ENCODE peak calls at places on chromosome 16, in nine cellular contexts. One of them, this sample, is unnamed.

GRCh38 chr16:53282975-53283946 is 151.0 kb upstream of the RBL2 start:
- DNase-seq in T-helper 9 cell: no peak
- DNase-seq in MCF 10A: peak
- DNase-seq in posterior vena cava: no peak
- DNase-seq in activated naive CD4-positive, alpha-beta T cell: no peak
- DNase-seq in activated T-helper 2 cell treated with anti-CD3 and anti-CD28 coated beads, Interferon-gamma antibody, Interleukin-2, Interleukin-4, amounts not matched to agents 10 μg/mL and 5 μg/mL and 100 μg/mL, durations not matched to agents 14 hours and 24 hours and 36 hours: no peak
- DNase-seq in AG09319: no peak
- DNase-seq in stimulated activated CD4-positive, alpha-beta T cell treated with anti-CD3 and anti-CD28 coated beads, Interleukin-4, amount 100 ng/mL, for 4 hours: no peak
- DNase-seq in brain pericyte: peak
- DNase-seq in this sample: no peak

GRCh38 chr16:27310576-27311448 is 3.0 kb upstream of the IL4R start:
- DNase-seq in T-helper 9 cell: no peak
- DNase-seq in MCF 10A: no peak
- DNase-seq in posterior vena cava: peak
- DNase-seq in activated naive CD4-positive, alpha-beta T cell: no peak
- DNase-seq in activated T-helper 2 cell treated with anti-CD3 and anti-CD28 coated beads, Interferon-gamma antibody, Interleukin-2, Interleukin-4, amounts not matched to agents 10 μg/mL and 5 μg/mL and 100 μg/mL, durations not matched to agents 14 hours and 24 hours and 36 hours: no peak
- DNase-seq in AG09319: no peak
- DNase-seq in stimulated activated CD4-positive, alpha-beta T cell treated with anti-CD3 and anti-CD28 coated beads, Interleukin-4, amount 100 ng/mL, for 4 hours: no peak
- DNase-seq in brain pericyte: no peak
- DNase-seq in this sample: no peak

GRCh38 chr16:2420035-2420434 is 9.2 kb upstream of the CCNF start:
- DNase-seq in T-helper 9 cell: no peak
- DNase-seq in MCF 10A: no peak
- DNase-seq in posterior vena cava: no peak
- DNase-seq in activated naive CD4-positive, alpha-beta T cell: no peak
- DNase-seq in activated T-helper 2 cell treated with anti-CD3 and anti-CD28 coated beads, Interferon-gamma antibody, Interleukin-2, Interleukin-4, amounts not matched to agents 10 μg/mL and 5 μg/mL and 100 μg/mL, durations not matched to agents 14 hours and 24 hours and 36 hours: no peak
- DNase-seq in AG09319: no peak
- DNase-seq in stimulated activated CD4-positive, alpha-beta T cell treated with anti-CD3 and anti-CD28 coated beads, Interleukin-4, amount 100 ng/mL, for 4 hours: no peak
- DNase-seq in brain pericyte: no peak
- DNase-seq in this sample: no peak

GRCh38 chr16:6687593-6687992 is 645.1 kb upstream of the RBFOX1 start:
- DNase-seq in T-helper 9 cell: no peak
- DNase-seq in MCF 10A: no peak
- DNase-seq in posterior vena cava: no peak
- DNase-seq in activated naive CD4-positive, alpha-beta T cell: no peak
- DNase-seq in activated T-helper 2 cell treated with anti-CD3 and anti-CD28 coated beads, Interferon-gamma antibody, Interleukin-2, Interleukin-4, amounts not matched to agents 10 μg/mL and 5 μg/mL and 100 μg/mL, durations not matched to agents 14 hours and 24 hours and 36 hours: no peak
- DNase-seq in AG09319: no peak
- DNase-seq in stimulated activated CD4-positive, alpha-beta T cell treated with anti-CD3 and anti-CD28 coated beads, Interleukin-4, amount 100 ng/mL, for 4 hours: no peak
- DNase-seq in brain pericyte: no peak
- DNase-seq in this sample: no peak

GRCh38 chr16:85259831-85260165 is 147.5 kb upstream of the CIBAR2 start:
- DNase-seq in T-helper 9 cell: no peak
- DNase-seq in MCF 10A: no peak
- DNase-seq in posterior vena cava: no peak
- DNase-seq in activated naive CD4-positive, alpha-beta T cell: no peak
- DNase-seq in activated T-helper 2 cell treated with anti-CD3 and anti-CD28 coated beads, Interferon-gamma antibody, Interleukin-2, Interleukin-4, amounts not matched to agents 10 μg/mL and 5 μg/mL and 100 μg/mL, durations not matched to agents 14 hours and 24 hours and 36 hours: no peak
- DNase-seq in AG09319: no peak
- DNase-seq in stimulated activated CD4-positive, alpha-beta T cell treated with anti-CD3 and anti-CD28 coated beads, Interleukin-4, amount 100 ng/mL, for 4 hours: no peak
- DNase-seq in brain pericyte: no peak
- DNase-seq in this sample: no peak

GRCh38 chr16:2531696-2532493 is 687 bp upstream of the CEMP1 start:
- DNase-seq in T-helper 9 cell: peak
- DNase-seq in MCF 10A: peak
- DNase-seq in posterior vena cava: peak
- DNase-seq in activated naive CD4-positive, alpha-beta T cell: peak
- DNase-seq in activated T-helper 2 cell treated with anti-CD3 and anti-CD28 coated beads, Interferon-gamma antibody, Interleukin-2, Interleukin-4, amounts not matched to agents 10 μg/mL and 5 μg/mL and 100 μg/mL, durations not matched to agents 14 hours and 24 hours and 36 hours: peak
- DNase-seq in AG09319: peak
- DNase-seq in stimulated activated CD4-positive, alpha-beta T cell treated with anti-CD3 and anti-CD28 coated beads, Interleukin-4, amount 100 ng/mL, for 4 hours: peak
- DNase-seq in brain pericyte: peak
- DNase-seq in this sample: peak

GRCh38 chr16:23296994-23297393 is 5.1 kb upstream of the SCNN1B start:
- DNase-seq in T-helper 9 cell: no peak
- DNase-seq in MCF 10A: no peak
- DNase-seq in posterior vena cava: no peak
- DNase-seq in activated naive CD4-positive, alpha-beta T cell: no peak
- DNase-seq in activated T-helper 2 cell treated with anti-CD3 and anti-CD28 coated beads, Interferon-gamma antibody, Interleukin-2, Interleukin-4, amounts not matched to agents 10 μg/mL and 5 μg/mL and 100 μg/mL, durations not matched to agents 14 hours and 24 hours and 36 hours: no peak
- DNase-seq in AG09319: no peak
- DNase-seq in stimulated activated CD4-positive, alpha-beta T cell treated with anti-CD3 and anti-CD28 coated beads, Interleukin-4, amount 100 ng/mL, for 4 hours: no peak
- DNase-seq in brain pericyte: no peak
- DNase-seq in this sample: no peak

GRCh38 chr16:71846443-71846842 is 667 bp downstream of the ATXN1L start:
- DNase-seq in T-helper 9 cell: no peak
- DNase-seq in MCF 10A: peak
- DNase-seq in posterior vena cava: no peak
- DNase-seq in activated naive CD4-positive, alpha-beta T cell: no peak
- DNase-seq in activated T-helper 2 cell treated with anti-CD3 and anti-CD28 coated beads, Interferon-gamma antibody, Interleukin-2, Interleukin-4, amounts not matched to agents 10 μg/mL and 5 μg/mL and 100 μg/mL, durations not matched to agents 14 hours and 24 hours and 36 hours: peak
- DNase-seq in AG09319: no peak
- DNase-seq in stimulated activated CD4-positive, alpha-beta T cell treated with anti-CD3 and anti-CD28 coated beads, Interleukin-4, amount 100 ng/mL, for 4 hours: no peak
- DNase-seq in brain pericyte: no peak
- DNase-seq in this sample: peak

GRCh38 chr16:86281435-86281834 is 228.9 kb upstream of the FOXF1 start:
- DNase-seq in T-helper 9 cell: no peak
- DNase-seq in MCF 10A: no peak
- DNase-seq in posterior vena cava: no peak
- DNase-seq in activated naive CD4-positive, alpha-beta T cell: no peak
- DNase-seq in activated T-helper 2 cell treated with anti-CD3 and anti-CD28 coated beads, Interferon-gamma antibody, Interleukin-2, Interleukin-4, amounts not matched to agents 10 μg/mL and 5 μg/mL and 100 μg/mL, durations not matched to agents 14 hours and 24 hours and 36 hours: no peak
- DNase-seq in AG09319: no peak
- DNase-seq in stimulated activated CD4-positive, alpha-beta T cell treated with anti-CD3 and anti-CD28 coated beads, Interleukin-4, amount 100 ng/mL, for 4 hours: no peak
- DNase-seq in brain pericyte: no peak
- DNase-seq in this sample: no peak

GRCh38 chr16:86383488-86384262 is 126.7 kb upstream of the FOXF1 start:
- DNase-seq in T-helper 9 cell: no peak
- DNase-seq in MCF 10A: peak
- DNase-seq in posterior vena cava: peak
- DNase-seq in activated naive CD4-positive, alpha-beta T cell: no peak
- DNase-seq in activated T-helper 2 cell treated with anti-CD3 and anti-CD28 coated beads, Interferon-gamma antibody, Interleukin-2, Interleukin-4, amounts not matched to agents 10 μg/mL and 5 μg/mL and 100 μg/mL, durations not matched to agents 14 hours and 24 hours and 36 hours: no peak
- DNase-seq in AG09319: peak
- DNase-seq in stimulated activated CD4-positive, alpha-beta T cell treated with anti-CD3 and anti-CD28 coated beads, Interleukin-4, amount 100 ng/mL, for 4 hours: no peak
- DNase-seq in brain pericyte: no peak
- DNase-seq in this sample: no peak

GRCh38 chr16:85400305-85401205 is 212.6 kb upstream of the GSE1 start:
- DNase-seq in T-helper 9 cell: no peak
- DNase-seq in MCF 10A: no peak
- DNase-seq in posterior vena cava: peak
- DNase-seq in activated naive CD4-positive, alpha-beta T cell: no peak
- DNase-seq in activated T-helper 2 cell treated with anti-CD3 and anti-CD28 coated beads, Interferon-gamma antibody, Interleukin-2, Interleukin-4, amounts not matched to agents 10 μg/mL and 5 μg/mL and 100 μg/mL, durations not matched to agents 14 hours and 24 hours and 36 hours: no peak
- DNase-seq in AG09319: no peak
- DNase-seq in stimulated activated CD4-positive, alpha-beta T cell treated with anti-CD3 and anti-CD28 coated beads, Interleukin-4, amount 100 ng/mL, for 4 hours: no peak
- DNase-seq in brain pericyte: no peak
- DNase-seq in this sample: no peak

GRCh38 chr16:11328172-11329079 is 16.8 kb upstream of the RMI2 start:
- DNase-seq in T-helper 9 cell: peak
- DNase-seq in MCF 10A: peak
- DNase-seq in posterior vena cava: peak
- DNase-seq in activated naive CD4-positive, alpha-beta T cell: peak
- DNase-seq in activated T-helper 2 cell treated with anti-CD3 and anti-CD28 coated beads, Interferon-gamma antibody, Interleukin-2, Interleukin-4, amounts not matched to agents 10 μg/mL and 5 μg/mL and 100 μg/mL, durations not matched to agents 14 hours and 24 hours and 36 hours: peak
- DNase-seq in AG09319: peak
- DNase-seq in stimulated activated CD4-positive, alpha-beta T cell treated with anti-CD3 and anti-CD28 coated beads, Interleukin-4, amount 100 ng/mL, for 4 hours: peak
- DNase-seq in brain pericyte: peak
- DNase-seq in this sample: no peak

This sample was measured in hippocampal formation.